ENCODE peak calls at places on chromosomes 16 and 17, in ten cellular contexts. One of them, this sample, is unnamed.

GRCh38 chr16:4111748-4112696 is 4.2 kb downstream of the ADCY9 start:
- DNase-seq in lung: no peak
- DNase-seq in fibroblast of mammary gland: peak; percentile 63
- DNase-seq in colonic mucosa: peak; percentile 41
- DNase-seq in cardiac fibroblast: peak; percentile 22
- DNase-seq in astrocyte of the spinal cord: peak; percentile 24
- DNase-seq in tibial nerve: no peak
- DNase-seq in IMR-90: peak; percentile 55
- DNase-seq in dorsolateral prefrontal cortex: no peak
- DNase-seq in esophagus squamous epithelium: no peak
- DNase-seq in this sample: no peak

GRCh38 chr17:5123343-5124124 is 7.7 kb downstream of the USP6 start:
- DNase-seq in lung: no peak
- DNase-seq in fibroblast of mammary gland: no peak
- DNase-seq in colonic mucosa: peak; percentile 11
- DNase-seq in cardiac fibroblast: no peak
- DNase-seq in astrocyte of the spinal cord: no peak
- DNase-seq in tibial nerve: no peak
- DNase-seq in IMR-90: no peak
- DNase-seq in dorsolateral prefrontal cortex: no peak
- DNase-seq in esophagus squamous epithelium: no peak
- DNase-seq in this sample: no peak

GRCh38 chr16:67016681-67017450 is 12.1 kb upstream of the CBFB start:
- DNase-seq in lung: no peak
- DNase-seq in fibroblast of mammary gland: no peak
- DNase-seq in colonic mucosa: no peak
- DNase-seq in cardiac fibroblast: no peak
- DNase-seq in astrocyte of the spinal cord: no peak
- DNase-seq in tibial nerve: no peak
- DNase-seq in IMR-90: no peak
- DNase-seq in dorsolateral prefrontal cortex: peak; percentile 26
- DNase-seq in esophagus squamous epithelium: no peak
- DNase-seq in this sample: no peak

GRCh38 chr17:7392696-7393612 is 1.4 kb downstream of the PLSCR3 start:
- DNase-seq in lung: no peak
- DNase-seq in fibroblast of mammary gland: no peak
- DNase-seq in colonic mucosa: no peak
- DNase-seq in cardiac fibroblast: no peak
- DNase-seq in astrocyte of the spinal cord: no peak
- DNase-seq in tibial nerve: no peak
- DNase-seq in IMR-90: no peak
- DNase-seq in dorsolateral prefrontal cortex: no peak
- DNase-seq in esophagus squamous epithelium: no peak
- DNase-seq in this sample: no peak

GRCh38 chr17:35541434-35541833 is 4.0 kb upstream of the SLFN12L start:
- DNase-seq in lung: no peak
- DNase-seq in fibroblast of mammary gland: no peak
- DNase-seq in colonic mucosa: no peak
- DNase-seq in cardiac fibroblast: no peak
- DNase-seq in astrocyte of the spinal cord: no peak
- DNase-seq in tibial nerve: no peak
- DNase-seq in IMR-90: no peak
- DNase-seq in dorsolateral prefrontal cortex: no peak
- DNase-seq in esophagus squamous epithelium: no peak
- DNase-seq in this sample: no peak

GRCh38 chr16:55056585-55057520 is 126.2 kb downstream of the IRX5 start:
- DNase-seq in lung: no peak
- DNase-seq in fibroblast of mammary gland: no peak
- DNase-seq in colonic mucosa: no peak
- DNase-seq in cardiac fibroblast: no peak
- DNase-seq in astrocyte of the spinal cord: no peak
- DNase-seq in tibial nerve: no peak
- DNase-seq in IMR-90: no peak
- DNase-seq in dorsolateral prefrontal cortex: no peak
- DNase-seq in esophagus squamous epithelium: no peak
- DNase-seq in this sample: no peak

GRCh38 chr16:66554021-66554420 is 1.6 kb downstream of the CKLF start:
- DNase-seq in lung: no peak
- DNase-seq in fibroblast of mammary gland: no peak
- DNase-seq in colonic mucosa: no peak
- DNase-seq in cardiac fibroblast: no peak
- DNase-seq in astrocyte of the spinal cord: no peak
- DNase-seq in tibial nerve: no peak
- DNase-seq in IMR-90: no peak
- DNase-seq in dorsolateral prefrontal cortex: no peak
- DNase-seq in esophagus squamous epithelium: no peak
- DNase-seq in this sample: no peak

GRCh38 chr16:15031179-15031578 is 24.7 kb downstream of the NTAN1 start:
- DNase-seq in lung: no peak
- DNase-seq in fibroblast of mammary gland: no peak
- DNase-seq in colonic mucosa: no peak
- DNase-seq in cardiac fibroblast: no peak
- DNase-seq in astrocyte of the spinal cord: no peak
- DNase-seq in tibial nerve: no peak
- DNase-seq in IMR-90: no peak
- DNase-seq in dorsolateral prefrontal cortex: no peak
- DNase-seq in esophagus squamous epithelium: no peak
- DNase-seq in this sample: no peak

GRCh38 chr17:66287911-66288310 is 14.5 kb upstream of the PRKCA start:
- DNase-seq in lung: no peak
- DNase-seq in fibroblast of mammary gland: no peak
- DNase-seq in colonic mucosa: peak; percentile 64
- DNase-seq in cardiac fibroblast: no peak
- DNase-seq in astrocyte of the spinal cord: no peak
- DNase-seq in tibial nerve: no peak
- DNase-seq in IMR-90: no peak
- DNase-seq in dorsolateral prefrontal cortex: no peak
- DNase-seq in esophagus squamous epithelium: no peak
- DNase-seq in this sample: no peak

GRCh38 chr17:68424861-68425260 is 32.4 kb downstream of the WIPI1 start:
- DNase-seq in lung: no peak
- DNase-seq in fibroblast of mammary gland: no peak
- DNase-seq in colonic mucosa: peak; percentile 34
- DNase-seq in cardiac fibroblast: no peak
- DNase-seq in astrocyte of the spinal cord: no peak
- DNase-seq in tibial nerve: no peak
- DNase-seq in IMR-90: no peak
- DNase-seq in dorsolateral prefrontal cortex: no peak
- DNase-seq in esophagus squamous epithelium: no peak
- DNase-seq in this sample: no peak

GRCh38 chr16:67163164-67163902 is 1.2 kb upstream of the HSF4 start:
- DNase-seq in lung: no peak
- DNase-seq in fibroblast of mammary gland: no peak
- DNase-seq in colonic mucosa: peak; percentile 42
- DNase-seq in cardiac fibroblast: no peak
- DNase-seq in astrocyte of the spinal cord: peak; percentile 36
- DNase-seq in tibial nerve: peak; percentile 16
- DNase-seq in IMR-90: peak; percentile 35
- DNase-seq in dorsolateral prefrontal cortex: peak; percentile 87
- DNase-seq in esophagus squamous epithelium: no peak
- DNase-seq in this sample: no peak

DNA sequence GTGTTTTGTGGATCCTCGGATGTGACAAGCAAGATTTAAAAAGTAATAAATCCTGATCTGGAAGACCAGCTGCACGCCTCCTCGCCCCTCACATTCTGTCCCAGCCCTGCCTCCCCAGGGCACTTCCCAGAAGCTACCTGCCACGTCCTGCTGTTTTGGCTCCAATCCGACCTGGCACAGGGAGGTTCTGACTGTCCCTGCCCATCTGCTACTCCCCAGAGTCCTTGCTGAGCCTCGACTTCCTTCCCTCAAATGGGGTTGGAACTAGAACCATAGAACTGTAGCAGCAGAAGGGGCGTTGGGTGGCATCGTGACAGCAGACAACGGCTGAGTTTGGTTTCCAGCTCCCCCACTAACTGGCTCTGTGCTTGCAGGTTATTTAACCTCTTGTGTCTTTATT is 71.7 kb downstream of the RPH3AL start:
- DNase-seq in lung: no peak
- DNase-seq in fibroblast of mammary gland: no peak
- DNase-seq in colonic mucosa: peak; percentile 9
- DNase-seq in cardiac fibroblast: no peak
- DNase-seq in astrocyte of the spinal cord: no peak
- DNase-seq in tibial nerve: no peak
- DNase-seq in IMR-90: no peak
- DNase-seq in dorsolateral prefrontal cortex: peak; percentile 17
- DNase-seq in esophagus squamous epithelium: no peak
- DNase-seq in this sample: no peak
- TF ChIP-seq CTCF in lung: no peak
- TF ChIP-seq CTCF in fibroblast of mammary gland: no peak
- TF ChIP-seq CTCF in colonic mucosa: no peak
- TF ChIP-seq CTCF in cardiac fibroblast: no peak
- TF ChIP-seq CTCF in astrocyte of the spinal cord: no peak
- TF ChIP-seq CTCF in tibial nerve: no peak
- TF ChIP-seq CTCF in IMR-90: no peak
- TF ChIP-seq CTCF in dorsolateral prefrontal cortex: no peak
- TF ChIP-seq CTCF in esophagus squamous epithelium: no peak
- TF ChIP-seq CTCF in this sample: no peak

DNA sequence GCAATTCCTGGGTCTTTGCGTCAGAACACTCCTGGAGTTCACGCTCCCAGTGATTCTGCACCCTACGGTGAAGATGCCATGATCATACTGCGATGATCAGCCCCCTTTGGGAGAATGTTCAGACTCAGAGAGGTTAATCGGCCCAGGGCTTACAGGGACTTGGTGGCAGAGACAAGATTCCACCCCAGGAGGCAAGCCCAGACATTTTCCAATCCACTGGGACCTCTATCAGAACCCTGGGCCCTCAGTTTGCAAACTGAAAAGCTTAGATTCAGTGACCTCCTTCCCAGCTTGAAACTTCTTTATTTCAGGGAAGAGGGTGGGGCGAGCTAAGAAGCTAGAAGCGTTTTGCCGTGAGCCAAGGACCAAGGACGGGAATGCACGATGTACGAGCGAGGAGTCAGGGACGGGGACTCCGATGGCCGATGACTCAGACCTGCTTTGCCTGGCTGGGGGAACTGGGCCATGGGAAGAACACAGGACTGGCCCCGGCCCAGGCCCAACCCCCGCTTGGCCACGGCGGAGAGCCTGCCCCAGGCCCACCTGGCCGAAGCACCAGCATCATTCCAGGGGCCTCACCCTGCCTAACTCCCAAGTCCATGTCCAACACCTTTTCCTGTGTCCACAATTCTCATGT is 34.7 kb downstream of the SOCS3 start:
- DNase-seq in lung: no peak
- DNase-seq in fibroblast of mammary gland: peak; percentile 82
- DNase-seq in colonic mucosa: no peak
- DNase-seq in cardiac fibroblast: peak; percentile 79
- DNase-seq in astrocyte of the spinal cord: peak; percentile 75
- DNase-seq in tibial nerve: no peak
- DNase-seq in IMR-90: peak; percentile 61
- DNase-seq in dorsolateral prefrontal cortex: no peak
- DNase-seq in esophagus squamous epithelium: no peak
- DNase-seq in this sample: no peak
- H3K4me3 ChIP-seq in lung: no peak overlapping the region
- H3K4me3 ChIP-seq in fibroblast of mammary gland: no peak overlapping the region
- H3K4me3 ChIP-seq in colonic mucosa: no peak overlapping the region
- H3K4me3 ChIP-seq in cardiac fibroblast: no peak overlapping the region
- H3K4me3 ChIP-seq in astrocyte of the spinal cord: no peak overlapping the region
- H3K4me3 ChIP-seq in tibial nerve: no peak overlapping the region
- H3K4me3 ChIP-seq in IMR-90: no peak overlapping the region
- H3K4me3 ChIP-seq in dorsolateral prefrontal cortex: no peak overlapping the region
- H3K4me3 ChIP-seq in esophagus squamous epithelium: no peak overlapping the region
- H3K4me3 ChIP-seq in this sample: no peak overlapping the region

GRCh38 chr17:3966720-3967363 is 2.6 kb upstream of the ATP2A3 start:
- DNase-seq in lung: no peak
- DNase-seq in fibroblast of mammary gland: no peak
- DNase-seq in colonic mucosa: peak; percentile 91
- DNase-seq in cardiac fibroblast: no peak
- DNase-seq in astrocyte of the spinal cord: no peak
- DNase-seq in tibial nerve: no peak
- DNase-seq in IMR-90: no peak
- DNase-seq in dorsolateral prefrontal cortex: no peak
- DNase-seq in esophagus squamous epithelium: no peak
- DNase-seq in this sample: no peak

GRCh38 chr17:3968017-3968416 is 3.8 kb upstream of the ATP2A3 start:
- DNase-seq in lung: no peak
- DNase-seq in fibroblast of mammary gland: no peak
- DNase-seq in colonic mucosa: no peak
- DNase-seq in cardiac fibroblast: no peak
- DNase-seq in astrocyte of the spinal cord: no peak
- DNase-seq in tibial nerve: no peak
- DNase-seq in IMR-90: no peak
- DNase-seq in dorsolateral prefrontal cortex: no peak
- DNase-seq in esophagus squamous epithelium: no peak
- DNase-seq in this sample: no peak

GRCh38 chr17:3964203-3965122 is at the start of gene ATP2A3:
- DNase-seq in lung: no peak
- DNase-seq in fibroblast of mammary gland: no peak
- DNase-seq in colonic mucosa: peak; percentile 84
- DNase-seq in cardiac fibroblast: no peak
- DNase-seq in astrocyte of the spinal cord: no peak
- DNase-seq in tibial nerve: no peak
- DNase-seq in IMR-90: no peak
- DNase-seq in dorsolateral prefrontal cortex: no peak
- DNase-seq in esophagus squamous epithelium: no peak
- DNase-seq in this sample: no peak

GRCh38 chr17:3963214-3964201 is 729 bp downstream of the ATP2A3 start:
- DNase-seq in lung: no peak
- DNase-seq in fibroblast of mammary gland: no peak
- DNase-seq in colonic mucosa: peak; percentile 64
- DNase-seq in cardiac fibroblast: no peak
- DNase-seq in astrocyte of the spinal cord: no peak
- DNase-seq in tibial nerve: no peak
- DNase-seq in IMR-90: no peak
- DNase-seq in dorsolateral prefrontal cortex: no peak
- DNase-seq in esophagus squamous epithelium: peak; percentile 57
- DNase-seq in this sample: no peak

GRCh38 chr17:3965123-3965800 is 1.0 kb upstream of the ATP2A3 start:
- DNase-seq in lung: peak; percentile 81
- DNase-seq in fibroblast of mammary gland: peak; percentile 19
- DNase-seq in colonic mucosa: peak; percentile 94
- DNase-seq in cardiac fibroblast: peak; percentile 38
- DNase-seq in astrocyte of the spinal cord: no peak
- DNase-seq in tibial nerve: peak; percentile 31
- DNase-seq in IMR-90: no peak
- DNase-seq in dorsolateral prefrontal cortex: peak; percentile 36
- DNase-seq in esophagus squamous epithelium: peak; percentile 20
- DNase-seq in this sample: no peak
- TF ChIP-seq CTCF in lung: no peak
- TF ChIP-seq CTCF in fibroblast of mammary gland: no peak
- TF ChIP-seq CTCF in colonic mucosa: no peak
- TF ChIP-seq CTCF in cardiac fibroblast: no peak
- TF ChIP-seq CTCF in astrocyte of the spinal cord: no peak
- TF ChIP-seq CTCF in tibial nerve: no peak
- TF ChIP-seq CTCF in IMR-90: no peak
- TF ChIP-seq CTCF in dorsolateral prefrontal cortex: no peak
- TF ChIP-seq CTCF in esophagus squamous epithelium: no peak
- TF ChIP-seq CTCF in this sample: no peak

DNA sequence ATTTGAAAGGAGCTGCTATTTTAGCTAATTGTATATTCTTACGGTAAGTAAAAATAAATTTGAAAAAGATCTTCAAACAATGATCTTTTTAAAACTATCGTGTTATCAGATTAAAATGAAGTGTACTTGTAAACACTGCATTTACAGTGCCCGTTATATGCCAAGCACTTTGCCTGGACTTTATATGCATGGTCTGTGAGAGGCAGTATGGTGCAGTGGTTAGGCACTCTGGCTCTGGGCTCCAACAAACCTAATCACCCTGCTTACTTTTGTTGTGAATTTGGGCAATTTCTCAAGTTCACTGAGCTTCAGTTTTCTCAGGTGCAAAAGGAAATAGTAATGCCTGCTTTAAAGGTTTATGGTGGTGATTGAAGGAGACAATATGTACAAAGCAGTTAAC is 1.4 kb downstream of the PMP22 start:
- DNase-seq in lung: no peak
- DNase-seq in fibroblast of mammary gland: peak; percentile 22
- DNase-seq in colonic mucosa: no peak
- DNase-seq in cardiac fibroblast: peak; percentile 27
- DNase-seq in astrocyte of the spinal cord: no peak
- DNase-seq in tibial nerve: no peak
- DNase-seq in IMR-90: no peak
- DNase-seq in dorsolateral prefrontal cortex: no peak
- DNase-seq in esophagus squamous epithelium: no peak
- DNase-seq in this sample: no peak
- H3K4me3 ChIP-seq in lung: no peak overlapping the region
- H3K4me3 ChIP-seq in fibroblast of mammary gland: peak overlapping the region; percentile 76
- H3K4me3 ChIP-seq in colonic mucosa: peak overlapping the region; percentile 57
- H3K4me3 ChIP-seq in cardiac fibroblast: no peak overlapping the region
- H3K4me3 ChIP-seq in astrocyte of the spinal cord: no peak overlapping the region
- H3K4me3 ChIP-seq in tibial nerve: peak overlapping the region; percentile 70
- H3K4me3 ChIP-seq in IMR-90: no peak overlapping the region
- H3K4me3 ChIP-seq in dorsolateral prefrontal cortex: peak overlapping the region; percentile 68
- H3K4me3 ChIP-seq in esophagus squamous epithelium: no peak overlapping the region
- H3K4me3 ChIP-seq in this sample: no peak overlapping the region

This sample was measured in GM12864.